ENCODE peak calls at places on chromosomes 7 and 10, in ten cellular contexts. W is OCI-LY7, L is adrenal gland, C is WTC11, D is mesothelial cell of epicardium, E is foreskin fibroblast, T is suprapubic skin, F is tibial nerve, Q is nephron progenitor cell, H is body of pancreas. Y is an unnamed sample.
A peak's percentile ranks its signal among the peaks of the same experiment; 100 is the strongest.

GRCh38 chr10:133458710-133459453 is 5.1 kb downstream of the SCART1 start:
- DNase-seq in L (peak; percentile 35), F (no peak), H (no peak), T (peak; percentile 77), W (no peak), D (peak; percentile 26), C (no peak), E (peak; percentile 9), Q (no peak), Y (no peak)

GRCh38 chr7:10412426-10413019 is 561.1 kb upstream of the PHF14 start:
- DNase-seq in W (peak; percentile 47), H (peak; percentile 34), F (no peak), T (no peak), C (no peak), E (peak; percentile 1), Q (peak; percentile 34), D (no peak), L (peak; percentile 58), Y (no peak)

GRCh38 chr10:130246113-130246512 is 109.9 kb downstream of the GLRX3 start:
- DNase-seq in Q (no peak), H (no peak), D (no peak), W (no peak), E (no peak), F (no peak), C (no peak), L (peak; percentile 7), T (peak; percentile 13), Y (no peak)

GRCh38 chr10:6621536-6621935 is 41.5 kb upstream of the PRKCQ start:
- DNase-seq in T (no peak), Q (no peak), E (peak; percentile 58), F (no peak), C (no peak), L (no peak), W (no peak), H (no peak), D (no peak), Y (no peak)

GRCh38 chr7:25578991-25579687 is 350.9 kb upstream of the NPVF start:
- DNase-seq in T (no peak), E (no peak), D (no peak), C (no peak), L (peak; percentile 62), Q (no peak), H (no peak), W (no peak), F (no peak), Y (no peak)

GRCh38 chr7:96855139-96855538 is 145.5 kb upstream of the SEM1 start:
- DNase-seq in H (no peak), T (no peak), L (no peak), E (no peak), Q (no peak), C (no peak), D (no peak), W (no peak), F (no peak), Y (no peak)

GRCh38 chr7:289756-290553 is at the start of gene FOXL3:
- DNase-seq in E (no peak), T (peak; percentile 75), H (no peak), F (no peak), D (no peak), C (peak; percentile 37), Q (peak; percentile 33), L (no peak), W (no peak), Y (no peak)

GRCh38 chr7:134209322-134210015 is 82.3 kb downstream of the LRGUK start:
- DNase-seq in H (no peak), D (no peak), Q (no peak), T (no peak), E (no peak), L (no peak), C (peak; percentile 20), F (no peak), W (no peak), Y (no peak)

GRCh38 chr10:103553743-103554487 is 60.4 kb downstream of the NEURL1 start:
- DNase-seq in D (no peak), Q (no peak), H (no peak), F (no peak), T (no peak), W (no peak), C (no peak), E (no peak), L (no peak), Y (no peak)

GRCh38 chr7:101236292-101236691 is 1.3 kb downstream of the CLDN15 start:
- DNase-seq in T (no peak), W (no peak), Q (no peak), F (no peak), H (no peak), L (no peak), E (no peak), D (no peak), C (no peak), Y (no peak)

DNA sequence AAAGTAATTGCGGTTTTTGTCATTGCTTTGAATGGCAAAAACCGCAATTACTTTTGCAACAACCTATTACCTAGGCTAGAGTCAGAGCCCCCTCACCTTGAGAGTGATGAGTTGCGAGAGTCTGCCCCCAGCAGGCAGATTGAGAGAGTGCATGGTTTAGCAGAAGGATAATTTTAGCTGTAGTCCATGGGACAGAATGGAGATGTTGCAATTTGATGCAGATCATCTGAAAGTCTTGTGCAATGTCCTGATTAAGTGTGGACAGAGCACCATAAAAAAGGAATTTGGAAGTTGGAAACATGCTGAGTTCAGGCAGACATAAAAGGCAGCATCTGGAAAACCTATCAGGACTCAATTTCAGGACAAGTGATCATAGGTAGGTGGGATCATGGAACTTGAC is 48.7 kb downstream of the GPR141 start:
- DNase-seq in T (no peak), E (peak; percentile 1), D (no peak), H (no peak), W (peak; percentile 45), C (peak; percentile 74), Q (peak; percentile 52), F (peak; percentile 63), L (peak; percentile 57), Y (peak; percentile 16)
- TF ChIP-seq CTCF in T (peak; percentile 21), E (no peak), D (peak; percentile 48), H (peak; percentile 21), W (peak; percentile 77), C (peak; percentile 54), Q (peak; percentile 55), F (peak; percentile 77), L (peak; percentile 51), Y (peak; percentile 64)

DNA sequence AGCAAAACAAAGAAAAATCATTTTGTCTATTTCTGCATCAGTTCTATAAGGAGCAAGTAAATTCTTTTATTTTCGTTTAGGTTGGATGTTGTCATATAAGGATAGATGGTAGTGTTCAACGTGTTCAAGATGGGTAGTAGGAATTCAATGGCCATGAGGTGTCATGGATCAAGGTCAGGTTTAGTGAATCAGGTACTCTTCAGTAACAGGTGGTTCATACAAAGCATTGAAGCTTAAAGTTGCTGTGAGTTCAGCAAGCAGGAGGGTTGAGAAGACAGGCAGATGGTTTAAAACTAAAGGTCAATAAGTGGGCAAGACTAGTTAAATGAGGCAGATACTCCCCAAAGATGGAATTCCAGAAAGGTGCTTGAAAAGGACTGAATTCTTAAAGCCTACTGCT is 5.6 kb downstream of the LUC7L2 start:
- DNase-seq in L (no peak), H (no peak), W (no peak), Q (no peak), F (no peak), E (no peak), T (no peak), C (no peak), D (no peak), Y (no peak)
- TF ChIP-seq CTCF in L (no peak), H (no peak), W (no peak), Q (no peak), F (no peak), E (no peak), T (no peak), C (no peak), D (no peak), Y (no peak)

GRCh38 chr7:66277492-66277891 is 72.4 kb downstream of the TPST1 start:
- DNase-seq in D (no peak), Q (no peak), F (no peak), L (no peak), H (no peak), W (no peak), T (no peak), C (no peak), E (peak; percentile 47), Y (no peak)

GRCh38 chr7:66281678-66282593 is 76.8 kb downstream of the TPST1 start:
- DNase-seq in D (no peak), L (peak; percentile 66), Q (no peak), E (peak; percentile 95), T (no peak), F (peak; percentile 14), W (no peak), H (no peak), C (no peak), Y (no peak)

GRCh38 chr7:66279912-66280311 is 74.8 kb downstream of the TPST1 start:
- DNase-seq in F (no peak), L (no peak), D (no peak), E (no peak), Q (no peak), H (no peak), C (no peak), W (no peak), T (no peak), Y (no peak)

GRCh38 chr7:66282594-66282935 is 77.4 kb downstream of the TPST1 start:
- DNase-seq in T (no peak), Q (no peak), C (no peak), D (no peak), H (no peak), W (no peak), L (no peak), E (no peak), F (no peak), Y (no peak)

DNA sequence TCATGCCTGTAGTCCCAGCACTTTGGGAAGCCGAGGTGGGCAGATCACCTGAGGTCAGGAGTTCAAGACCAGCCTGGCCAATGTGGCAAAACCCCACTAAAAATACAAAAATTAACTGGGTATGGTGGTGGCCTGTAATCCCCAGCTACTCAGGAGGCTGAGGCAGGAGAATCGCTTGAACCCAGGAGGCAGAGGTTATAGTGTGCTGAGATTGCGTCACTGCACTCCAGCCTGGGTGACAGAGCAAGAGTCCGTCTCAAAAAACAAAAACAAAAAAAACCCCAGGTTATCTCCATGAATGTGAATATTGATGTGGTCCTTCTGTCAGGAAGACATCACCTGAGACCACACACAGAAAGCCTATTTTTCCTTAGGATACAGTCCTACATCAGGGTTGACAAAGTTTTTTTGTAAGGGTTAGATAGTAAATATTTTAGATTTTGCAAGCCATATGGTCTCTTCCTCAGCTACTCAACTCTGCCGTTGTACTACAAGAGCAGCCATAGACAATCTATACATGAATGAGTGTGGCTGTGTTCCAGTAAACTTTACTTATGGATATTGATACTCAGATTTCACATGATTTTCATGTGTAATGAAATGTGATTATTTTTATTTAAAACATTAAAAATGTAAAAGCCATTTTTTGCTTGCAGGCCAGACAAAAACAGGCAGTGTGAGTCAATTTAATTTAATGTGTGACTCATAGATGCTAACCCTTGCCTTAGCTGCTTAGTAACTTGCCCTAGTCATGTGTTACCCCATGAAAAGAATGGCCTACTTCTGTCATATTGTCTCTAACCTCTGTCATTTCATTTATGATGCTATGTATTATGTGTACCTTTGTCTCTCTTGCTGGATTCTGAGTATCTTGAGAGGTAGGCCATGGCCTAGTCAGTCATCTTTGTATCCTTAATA is 78.1 kb downstream of the TPST1 start:
- DNase-seq in F (no peak), E (peak; percentile 83), D (no peak), H (no peak), C (no peak), W (no peak), T (no peak), L (no peak), Q (no peak), Y (no peak)
- TF ChIP-seq CTCF in F (no peak), E (no peak), D (no peak), H (no peak), C (no peak), W (no peak), T (no peak), L (no peak), Q (no peak), Y (no peak)

GRCh38 chr7:150322833-150323681 is at the start of the genes ACTR3C and LRRC61:
- DNase-seq in F (no peak), W (no peak), H (peak; percentile 78), C (peak; percentile 68), E (no peak), L (peak; percentile 64), Q (no peak), T (no peak), D (no peak), Y (peak; percentile 69)
- TF ChIP-seq CTCF in F (no peak), W (no peak), H (peak; percentile 39), C (peak; percentile 11), E (no peak), L (peak; percentile 29), Q (no peak), T (no peak), D (no peak), Y (peak; percentile 45)